ENCODE peak calls at places on chromosomes 2 and 18, in eight cellular contexts. One of them, this sample, is unnamed.

GRCh38 chr2:6960659-6961058 is 43.4 kb downstream of the RNF144A start:
- DNase-seq in heart left ventricle: no peak
- DNase-seq in IMR-90: peak
- DNase-seq in cardiac muscle cell: peak
- DNase-seq in GM23338: no peak
- DNase-seq in astrocyte of the cerebellum: peak
- DNase-seq in fibroblast of mammary gland: peak
- DNase-seq in AG04449: no peak
- DNase-seq in this sample: no peak

GRCh38 chr2:15311201-15311882 is 249.8 kb downstream of the NBAS start:
- DNase-seq in AG04449: no peak
- DNase-seq in cardiac muscle cell: peak
- DNase-seq in GM23338: no peak
- DNase-seq in fibroblast of mammary gland: no peak
- DNase-seq in astrocyte of the cerebellum: no peak
- DNase-seq in IMR-90: no peak
- DNase-seq in heart left ventricle: no peak
- DNase-seq in this sample: no peak

GRCh38 chr2:239908744-239909143 is 116.4 kb downstream of the NDUFA10 start:
- DNase-seq in heart left ventricle: no peak
- DNase-seq in astrocyte of the cerebellum: no peak
- DNase-seq in GM23338: no peak
- DNase-seq in IMR-90: no peak
- DNase-seq in AG04449: no peak
- DNase-seq in fibroblast of mammary gland: no peak
- DNase-seq in cardiac muscle cell: no peak
- DNase-seq in this sample: no peak

GRCh38 chr2:232203936-232204335 is 174.6 kb upstream of the ALPP start:
- DNase-seq in AG04449: no peak
- DNase-seq in GM23338: no peak
- DNase-seq in astrocyte of the cerebellum: peak
- DNase-seq in fibroblast of mammary gland: peak
- DNase-seq in IMR-90: no peak
- DNase-seq in heart left ventricle: no peak
- DNase-seq in cardiac muscle cell: no peak
- DNase-seq in this sample: no peak

GRCh38 chr2:85710687-85711577 is 16.8 kb downstream of the GNLY start:
- DNase-seq in fibroblast of mammary gland: peak
- DNase-seq in astrocyte of the cerebellum: no peak
- DNase-seq in GM23338: no peak
- DNase-seq in cardiac muscle cell: peak
- DNase-seq in IMR-90: no peak
- DNase-seq in heart left ventricle: peak
- DNase-seq in AG04449: no peak
- DNase-seq in this sample: no peak

GRCh38 chr2:67752964-67753363 is 309.8 kb downstream of the C1D start:
- DNase-seq in fibroblast of mammary gland: peak
- DNase-seq in heart left ventricle: no peak
- DNase-seq in AG04449: peak
- DNase-seq in GM23338: no peak
- DNase-seq in astrocyte of the cerebellum: peak
- DNase-seq in cardiac muscle cell: peak
- DNase-seq in IMR-90: peak
- DNase-seq in this sample: peak

GRCh38 chr2:230208576-230208975 is 11.2 kb downstream of the SP110 start:
- DNase-seq in GM23338: no peak
- DNase-seq in fibroblast of mammary gland: no peak
- DNase-seq in heart left ventricle: no peak
- DNase-seq in AG04449: no peak
- DNase-seq in IMR-90: no peak
- DNase-seq in astrocyte of the cerebellum: no peak
- DNase-seq in cardiac muscle cell: no peak
- DNase-seq in this sample: no peak

GRCh38 chr2:219713110-219713509 is 85.7 kb downstream of the SLC4A3 start:
- DNase-seq in IMR-90: peak
- DNase-seq in cardiac muscle cell: peak
- DNase-seq in astrocyte of the cerebellum: no peak
- DNase-seq in AG04449: no peak
- DNase-seq in fibroblast of mammary gland: peak
- DNase-seq in heart left ventricle: no peak
- DNase-seq in GM23338: peak
- DNase-seq in this sample: no peak

GRCh38 chr2:66576381-66577330 is 141.7 kb downstream of the MEIS1 start:
- DNase-seq in GM23338: peak
- DNase-seq in AG04449: no peak
- DNase-seq in fibroblast of mammary gland: peak
- DNase-seq in astrocyte of the cerebellum: no peak
- DNase-seq in cardiac muscle cell: peak
- DNase-seq in heart left ventricle: no peak
- DNase-seq in IMR-90: peak
- DNase-seq in this sample: no peak

DNA sequence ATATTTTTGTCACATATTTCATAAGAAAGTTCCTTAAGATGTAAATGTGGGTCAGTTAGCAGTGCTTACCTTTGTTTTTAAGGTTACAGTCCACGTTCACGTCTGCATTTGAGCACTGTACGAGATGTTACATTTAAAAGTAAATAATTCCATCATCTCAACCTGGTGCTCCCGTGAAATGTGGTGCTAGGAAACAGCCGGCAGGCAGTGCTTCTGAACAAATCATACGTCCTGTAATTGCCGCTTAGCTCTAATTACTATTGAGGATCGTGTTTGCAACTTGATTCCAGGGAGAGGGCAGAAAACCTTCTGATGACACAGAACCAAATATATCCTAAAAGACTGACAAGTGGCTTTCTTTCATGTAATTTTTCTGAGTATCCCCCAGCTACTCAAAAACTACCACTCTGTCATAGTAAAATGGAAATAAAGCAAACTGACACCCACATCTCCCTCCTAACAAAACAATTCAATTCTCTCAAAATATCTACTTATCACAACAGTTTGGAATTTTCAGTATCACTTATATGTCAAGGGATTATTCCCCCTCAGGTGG is 297.8 kb upstream of the SESTD1 start:
- DNase-seq in heart left ventricle: no peak
- DNase-seq in astrocyte of the cerebellum: no peak
- DNase-seq in AG04449: no peak
- DNase-seq in cardiac muscle cell: no peak
- DNase-seq in IMR-90: no peak
- DNase-seq in fibroblast of mammary gland: no peak
- DNase-seq in GM23338: no peak
- DNase-seq in this sample: no peak
- H3K4me3 ChIP-seq in heart left ventricle: no peak
- H3K4me3 ChIP-seq in astrocyte of the cerebellum: no peak
- H3K4me3 ChIP-seq in AG04449: no peak
- H3K4me3 ChIP-seq in cardiac muscle cell: no peak
- H3K4me3 ChIP-seq in IMR-90: no peak
- H3K4me3 ChIP-seq in fibroblast of mammary gland: no peak
- H3K4me3 ChIP-seq in GM23338: no peak
- H3K4me3 ChIP-seq in this sample: peak

GRCh38 chr18:37567061-37567993 is 1.7 kb upstream of the CELF4 start:
- DNase-seq in astrocyte of the cerebellum: no peak
- DNase-seq in GM23338: peak
- DNase-seq in heart left ventricle: no peak
- DNase-seq in cardiac muscle cell: no peak
- DNase-seq in AG04449: no peak
- DNase-seq in fibroblast of mammary gland: no peak
- DNase-seq in IMR-90: no peak
- DNase-seq in this sample: no peak
- H3K4me3 ChIP-seq in astrocyte of the cerebellum: peak
- H3K4me3 ChIP-seq in GM23338: peak
- H3K4me3 ChIP-seq in heart left ventricle: peak
- H3K4me3 ChIP-seq in cardiac muscle cell: peak
- H3K4me3 ChIP-seq in AG04449: peak
- H3K4me3 ChIP-seq in fibroblast of mammary gland: no peak
- H3K4me3 ChIP-seq in IMR-90: peak
- H3K4me3 ChIP-seq in this sample: peak

GRCh38 chr18:79458131-79458838 is 62.6 kb downstream of the NFATC1 start:
- DNase-seq in astrocyte of the cerebellum: peak
- DNase-seq in GM23338: no peak
- DNase-seq in IMR-90: peak
- DNase-seq in AG04449: peak
- DNase-seq in heart left ventricle: peak
- DNase-seq in fibroblast of mammary gland: peak
- DNase-seq in cardiac muscle cell: peak
- DNase-seq in this sample: peak
- H3K4me3 ChIP-seq in astrocyte of the cerebellum: no peak
- H3K4me3 ChIP-seq in GM23338: no peak
- H3K4me3 ChIP-seq in IMR-90: no peak
- H3K4me3 ChIP-seq in AG04449: no peak
- H3K4me3 ChIP-seq in heart left ventricle: peak
- H3K4me3 ChIP-seq in fibroblast of mammary gland: peak
- H3K4me3 ChIP-seq in cardiac muscle cell: no peak
- H3K4me3 ChIP-seq in this sample: no peak

DNA sequence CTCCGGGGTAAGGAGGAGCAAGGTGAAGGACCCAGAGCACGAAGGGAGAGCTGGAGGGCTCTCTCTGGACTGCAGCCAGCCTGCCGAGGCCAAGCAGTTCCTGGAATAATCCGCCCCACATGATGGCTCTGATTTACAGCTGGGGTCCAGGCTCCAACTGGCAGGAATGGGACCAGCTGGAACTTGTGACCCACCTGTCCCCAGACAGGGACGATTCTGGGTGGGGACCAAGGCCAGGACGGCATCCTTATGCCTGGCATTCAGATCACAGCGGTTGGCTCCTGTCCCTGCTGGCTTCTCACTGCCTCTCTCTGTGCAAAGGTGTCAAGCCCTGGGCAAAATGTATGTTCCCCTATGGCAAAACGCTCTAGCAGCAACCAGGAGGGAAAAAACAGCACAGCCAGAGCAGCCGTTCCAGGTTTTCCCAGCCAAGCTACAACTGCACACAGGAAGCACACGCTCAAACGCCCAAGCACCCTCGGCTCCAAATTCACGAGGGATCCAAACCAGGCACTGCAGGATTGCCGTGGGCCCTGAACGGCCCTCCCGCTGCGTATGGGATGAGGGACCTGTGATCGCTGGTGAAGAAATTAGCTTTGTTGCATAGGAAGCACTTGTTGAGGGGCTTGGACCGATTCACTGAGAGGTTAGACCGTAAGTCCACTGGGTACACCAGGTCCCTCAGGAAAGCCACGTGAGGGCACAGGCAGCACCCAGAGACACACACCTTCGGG is 35.8 kb downstream of the FAM178B start:
- DNase-seq in GM23338: no peak
- DNase-seq in AG04449: no peak
- DNase-seq in IMR-90: no peak
- DNase-seq in heart left ventricle: no peak
- DNase-seq in fibroblast of mammary gland: no peak
- DNase-seq in astrocyte of the cerebellum: no peak
- DNase-seq in cardiac muscle cell: no peak
- DNase-seq in this sample: no peak
- H3K4me3 ChIP-seq in GM23338: no peak
- H3K4me3 ChIP-seq in AG04449: no peak
- H3K4me3 ChIP-seq in IMR-90: no peak
- H3K4me3 ChIP-seq in heart left ventricle: no peak
- H3K4me3 ChIP-seq in fibroblast of mammary gland: no peak
- H3K4me3 ChIP-seq in astrocyte of the cerebellum: no peak
- H3K4me3 ChIP-seq in cardiac muscle cell: no peak
- H3K4me3 ChIP-seq in this sample: no peak

GRCh38 chr18:43634994-43635393 is 357.7 kb upstream of the SYT4 start:
- DNase-seq in astrocyte of the cerebellum: no peak
- DNase-seq in IMR-90: no peak
- DNase-seq in GM23338: no peak
- DNase-seq in cardiac muscle cell: no peak
- DNase-seq in heart left ventricle: no peak
- DNase-seq in fibroblast of mammary gland: no peak
- DNase-seq in AG04449: no peak
- DNase-seq in this sample: no peak
- H3K4me3 ChIP-seq in astrocyte of the cerebellum: no peak
- H3K4me3 ChIP-seq in IMR-90: no peak
- H3K4me3 ChIP-seq in GM23338: no peak
- H3K4me3 ChIP-seq in cardiac muscle cell: no peak
- H3K4me3 ChIP-seq in heart left ventricle: no peak
- H3K4me3 ChIP-seq in fibroblast of mammary gland: no peak
- H3K4me3 ChIP-seq in AG04449: no peak
- H3K4me3 ChIP-seq in this sample: no peak

GRCh38 chr18:46754188-46754587 is 2.7 kb downstream of the ST8SIA5 start:
- DNase-seq in IMR-90: no peak
- DNase-seq in astrocyte of the cerebellum: no peak
- DNase-seq in heart left ventricle: no peak
- DNase-seq in fibroblast of mammary gland: no peak
- DNase-seq in AG04449: no peak
- DNase-seq in GM23338: no peak
- DNase-seq in cardiac muscle cell: no peak
- DNase-seq in this sample: no peak
- H3K4me3 ChIP-seq in IMR-90: no peak
- H3K4me3 ChIP-seq in astrocyte of the cerebellum: no peak
- H3K4me3 ChIP-seq in heart left ventricle: no peak
- H3K4me3 ChIP-seq in fibroblast of mammary gland: no peak
- H3K4me3 ChIP-seq in AG04449: no peak
- H3K4me3 ChIP-seq in GM23338: no peak
- H3K4me3 ChIP-seq in cardiac muscle cell: no peak
- H3K4me3 ChIP-seq in this sample: no peak

DNA sequence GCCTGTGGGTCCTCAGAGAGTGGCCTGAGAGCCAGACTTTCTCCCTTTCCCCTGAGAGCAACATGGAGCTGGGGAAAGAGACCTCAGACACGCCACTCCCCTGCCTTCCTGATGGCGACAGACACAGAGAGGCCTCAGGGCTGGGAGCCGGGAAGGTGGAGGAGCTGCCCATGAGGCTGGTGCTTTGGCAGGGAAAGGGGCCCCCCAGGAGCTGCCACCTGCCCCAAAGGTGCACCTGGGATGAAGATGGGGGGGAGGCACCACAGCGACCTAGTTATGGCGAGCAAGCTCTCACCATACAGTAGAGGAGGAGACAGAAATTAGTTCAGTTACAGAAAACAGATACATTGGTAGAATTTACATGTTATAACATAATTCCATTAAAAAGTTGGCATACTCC is 80.7 kb upstream of the PXDN start:
- DNase-seq in IMR-90: no peak
- DNase-seq in fibroblast of mammary gland: no peak
- DNase-seq in heart left ventricle: no peak
- DNase-seq in cardiac muscle cell: no peak
- DNase-seq in GM23338: no peak
- DNase-seq in astrocyte of the cerebellum: no peak
- DNase-seq in AG04449: no peak
- DNase-seq in this sample: no peak
- H3K4me3 ChIP-seq in IMR-90: no peak
- H3K4me3 ChIP-seq in fibroblast of mammary gland: no peak
- H3K4me3 ChIP-seq in heart left ventricle: no peak
- H3K4me3 ChIP-seq in cardiac muscle cell: no peak
- H3K4me3 ChIP-seq in GM23338: no peak
- H3K4me3 ChIP-seq in astrocyte of the cerebellum: no peak
- H3K4me3 ChIP-seq in AG04449: no peak
- H3K4me3 ChIP-seq in this sample: no peak

GRCh38 chr2:240996834-240997140 is 1.6 kb upstream of the SNED1 start:
- DNase-seq in AG04449: no peak
- DNase-seq in cardiac muscle cell: no peak
- DNase-seq in astrocyte of the cerebellum: no peak
- DNase-seq in fibroblast of mammary gland: no peak
- DNase-seq in GM23338: no peak
- DNase-seq in IMR-90: no peak
- DNase-seq in heart left ventricle: no peak
- DNase-seq in this sample: no peak
- H3K4me3 ChIP-seq in AG04449: no peak
- H3K4me3 ChIP-seq in cardiac muscle cell: no peak
- H3K4me3 ChIP-seq in astrocyte of the cerebellum: no peak
- H3K4me3 ChIP-seq in fibroblast of mammary gland: no peak
- H3K4me3 ChIP-seq in GM23338: no peak
- H3K4me3 ChIP-seq in IMR-90: no peak
- H3K4me3 ChIP-seq in heart left ventricle: no peak
- H3K4me3 ChIP-seq in this sample: no peak